ENCODE peak calls at places on chromosome 17, in five cellular contexts. U, H, Y, P and N are unnamed samples.

GRCh38 chr17:13865650-13866049 is 203.7 kb upstream of the COX10 start:
- DNase-seq in U (no peak), H (no peak), Y (no peak), P (no peak), N (peak; percentile 5)

GRCh38 chr17:75084039-75084660 is 3.6 kb upstream of the SLC16A5 start:
- DNase-seq in U (peak; percentile 50), H (no peak), Y (peak; percentile 55), P (peak; percentile 83), N (no peak)

GRCh38 chr17:51801626-51802025 is 356.9 kb downstream of the CA10 start:
- DNase-seq in U (no peak), H (no peak), Y (no peak), P (no peak), N (no peak)

GRCh38 chr17:31582151-31582907 is 190.9 kb downstream of the RAB11FIP4 start:
- DNase-seq in U (no peak), H (no peak), Y (no peak), P (peak; percentile 83), N (peak; percentile 49)

GRCh38 chr17:3385869-3386816 is at the start of gene OR3A2:
- DNase-seq in U (peak; percentile 78), H (no peak), Y (no peak), P (no peak), N (peak; percentile 90)

GRCh38 chr17:56699186-56699895 is 105.8 kb downstream of the NOG start:
- DNase-seq in U (peak; percentile 97), H (peak; percentile 99), Y (no peak), P (peak; percentile 79), N (no peak)

GRCh38 chr17:29954405-29954804 is 13.0 kb downstream of the EFCAB5 start:
- DNase-seq in U (no peak), H (no peak), Y (peak; percentile 9), P (no peak), N (no peak)

GRCh38 chr17:80319262-80319998 is 58.8 kb downstream of the RNF213 start:
- DNase-seq in U (no peak), H (no peak), Y (no peak), P (no peak), N (no peak)

GRCh38 chr17:29322363-29322762 is 28.4 kb upstream of the NUFIP2 start:
- DNase-seq in U (no peak), H (no peak), Y (no peak), P (no peak), N (no peak)

GRCh38 chr17:21210411-21211076 is 3.4 kb downstream of the TMEM11 start:
- DNase-seq in U (no peak), H (no peak), Y (no peak), P (no peak), N (no peak)

GRCh38 chr17:8868529-8868951 is 1.1 kb upstream of the PIK3R6 start:
- DNase-seq in U (peak; percentile 9), H (no peak), Y (no peak), P (no peak), N (peak; percentile 72)

GRCh38 chr17:46947236-46947635 is 24.3 kb downstream of the GOSR2 start:
- DNase-seq in U (peak; percentile 58), H (no peak), Y (no peak), P (no peak), N (no peak)

GRCh38 chr17:17725853-17726720 is 44.8 kb downstream of the RAI1 start:
- DNase-seq in U (peak; percentile 75), H (no peak), Y (no peak), P (no peak), N (no peak)

GRCh38 chr17:12613566-12613965 is 52.1 kb upstream of the MYOCD start:
- DNase-seq in U (no peak), H (peak; percentile 56), Y (no peak), P (peak; percentile 35), N (no peak)

GRCh38 chr17:73644145-73645049 is at the start of gene SDK2:
- DNase-seq in U (peak; percentile 83), H (peak; percentile 34), Y (no peak), P (no peak), N (no peak)

GRCh38 chr17:19445105-19445504 is 34.1 kb downstream of the RNF112 start:
- DNase-seq in U (no peak), H (no peak), Y (no peak), P (no peak), N (no peak)

GRCh38 chr17:75345514-75346167 is 56.4 kb upstream of the SLC25A19 start:
- DNase-seq in U (peak; percentile 86), H (no peak), Y (peak; percentile 23), P (no peak), N (peak; percentile 93)

GRCh38 chr17:49952209-49952911 is 16.6 kb upstream of the DLX4 start:
- DNase-seq in U (peak; percentile 99), H (peak; percentile 88), Y (peak; percentile 82), P (peak; percentile 77), N (peak; percentile 79)

GRCh38 chr17:54948380-54948779 is 20.1 kb downstream of the COX11 start:
- DNase-seq in U (no peak), H (peak; percentile 72), Y (peak; percentile 28), P (peak; percentile 37), N (peak; percentile 7)

GRCh38 chr17:7443499-7444485 is 1.1 kb upstream of the CHRNB1 start:
- DNase-seq in U (no peak), H (peak; percentile 93), Y (no peak), P (peak; percentile 44), N (no peak)

GRCh38 chr17:56558088-56558487 is 35.4 kb upstream of the NOG start:
- DNase-seq in U (no peak), H (no peak), Y (no peak), P (no peak), N (no peak)

GRCh38 chr17:41519501-41520224 is 973 bp upstream of the KRT15 start:
- DNase-seq in U (no peak), H (peak; percentile 84), Y (peak; percentile 70), P (no peak), N (no peak)

GRCh38 chr17:64694207-64694606 is 32.1 kb upstream of the SMURF2 start:
- DNase-seq in U (no peak), H (peak; percentile 74), Y (peak; percentile 65), P (peak; percentile 69), N (no peak)

GRCh38 chr17:9386401-9386800 is 189.2 kb downstream of the STX8 start:
- DNase-seq in U (no peak), H (peak; percentile 85), Y (no peak), P (no peak), N (no peak)

GRCh38 chr17:17693253-17693954 is 12.1 kb downstream of the RAI1 start:
- DNase-seq in U (peak; percentile 92), H (peak; percentile 79), Y (no peak), P (peak; percentile 47), N (no peak)

GRCh38 chr17:42288985-42289862 is 926 bp downstream of the STAT5A start:
- DNase-seq in U (peak; percentile 78), H (no peak), Y (peak; percentile 91), P (no peak), N (peak; percentile 58)

GRCh38 chr17:80108321-80108971 is 7.1 kb downstream of the GAA start:
- DNase-seq in U (no peak), H (no peak), Y (no peak), P (no peak), N (no peak)

GRCh38 chr17:35972945-35973332 is 8.4 kb downstream of the CCL16 start:
- DNase-seq in U (no peak), H (no peak), Y (no peak), P (no peak), N (no peak)

GRCh38 chr17:44216173-44216572 is 3.3 kb downstream of the UBTF start:
- DNase-seq in U (no peak), H (no peak), Y (no peak), P (no peak), N (peak; percentile 81)
- H3K4me3 ChIP-seq in U (no peak overlapping the region), H (no peak overlapping the region), Y (no peak overlapping the region), P (no peak overlapping the region), N (peak overlapping the region; percentile 87)

DNA sequence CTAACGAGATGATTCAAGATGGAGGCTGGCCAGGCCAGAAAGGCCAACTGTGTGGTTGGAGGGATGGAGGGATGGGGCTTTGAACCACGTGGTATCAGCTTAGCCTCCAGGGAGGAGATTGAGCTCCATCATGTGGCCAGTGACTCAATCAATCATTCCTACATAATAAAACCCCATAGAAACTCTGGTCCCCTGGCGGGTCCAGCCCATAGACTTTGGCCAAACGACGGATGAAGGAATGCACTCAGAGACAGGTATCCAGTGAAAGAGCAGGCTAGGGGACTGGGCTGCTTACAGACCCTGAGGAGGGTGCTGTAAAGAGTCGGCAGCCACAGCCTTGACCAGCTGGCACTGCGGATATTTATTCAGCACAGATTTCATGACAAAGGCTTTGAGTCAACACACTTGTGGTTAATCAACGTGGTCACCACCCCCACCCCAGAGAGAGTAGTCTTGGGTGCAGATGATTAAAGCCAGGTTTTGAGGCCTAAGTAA is 308.7 kb upstream of the TNRC6C start:
- DNase-seq in U (peak; percentile 41), H (peak; percentile 18), Y (peak; percentile 17), P (no peak), N (no peak)
- TF ChIP-seq CTCF in U (no peak), H (peak; percentile 2), Y (peak; percentile 30), P (no peak), N (no peak)

GRCh38 chr17:78314683-78315354 is 45.1 kb downstream of the SOCS3 start:
- DNase-seq in U (peak; percentile 82), H (no peak), Y (no peak), P (no peak), N (no peak)
- H3K4me3 ChIP-seq in U (no peak overlapping the region), H (no peak overlapping the region), Y (no peak overlapping the region), P (no peak overlapping the region), N (peak overlapping the region; percentile 16)

GRCh38 chr17:28141333-28141732 is 98.9 kb downstream of the NLK start:
- DNase-seq in U (no peak), H (no peak), Y (no peak), P (no peak), N (no peak)
- TF ChIP-seq CTCF in U (no peak), H (no peak), Y (no peak), P (no peak), N (no peak)

GRCh38 chr17:37212184-37212583 is 163.6 kb upstream of the C17orf78 start:
- DNase-seq in U (no peak), H (no peak), Y (no peak), P (peak; percentile 15), N (no peak)
- H3K4me3 ChIP-seq in U (no peak overlapping the region), H (no peak overlapping the region), Y (no peak overlapping the region), P (no peak overlapping the region), N (no peak overlapping the region)